ENCODE peak calls at places on chromosomes 7 and 10, in five cellular contexts. H is dorsolateral prefrontal cortex, I is left colon, V is NCI-H524, J is Calu3. L is an unnamed sample.

GRCh38 chr7:120052884-120053382 is 220.0 kb upstream of the KCND2 start:
- DNase-seq in J (peak), V (no peak), H (no peak), I (no peak), L (no peak)

GRCh38 chr7:18546576-18546975 is 51.0 kb downstream of the HDAC9 start:
- DNase-seq in H (no peak), I (no peak), V (no peak), J (no peak), L (no peak)

GRCh38 chr10:120131183-120131582 is 238.7 kb downstream of the SEC23IP start:
- DNase-seq in J (no peak), H (no peak), V (no peak), I (peak), L (peak)

GRCh38 chr10:634256-634655 is 55.2 kb downstream of the DIP2C start:
- DNase-seq in I (no peak), H (no peak), J (no peak), V (no peak), L (no peak)

GRCh38 chr10:13788701-13789447 is 202.1 kb downstream of the PRPF18 start:
- DNase-seq in J (no peak), H (peak), I (peak), V (no peak), L (no peak)

GRCh38 chr10:121524138-121524817 is 74.0 kb downstream of the FGFR2 start:
- DNase-seq in I (peak), V (no peak), H (no peak), J (no peak), L (no peak)

GRCh38 chr10:128086003-128086863 is 40.0 kb downstream of the MKI67 start:
- DNase-seq in V (peak), H (no peak), J (no peak), I (no peak), L (no peak)

GRCh38 chr7:93146465-93147127 is 1.6 kb downstream of the SAMD9L start:
- DNase-seq in V (no peak), H (no peak), J (no peak), I (no peak), L (no peak)

GRCh38 chr10:71693377-71693776 is 26.2 kb downstream of the C10orf105 start:
- DNase-seq in V (no peak), I (no peak), H (no peak), J (no peak), L (no peak)

GRCh38 chr7:43856996-43857395 is 12.3 kb downstream of the MRPS24 start:
- DNase-seq in V (no peak), I (no peak), H (no peak), J (no peak), L (no peak)

GRCh38 chr10:25666276-25666675 is 267.8 kb upstream of the MYO3A start:
- DNase-seq in J (no peak), H (no peak), V (no peak), I (no peak), L (no peak)

GRCh38 chr7:24908757-24909156 is 71.2 kb downstream of the OSBPL3 start:
- DNase-seq in I (no peak), H (no peak), V (no peak), J (no peak), L (no peak)

GRCh38 chr7:70693690-70694356 is 438.1 kb upstream of the GALNT17 start:
- DNase-seq in H (peak), J (no peak), I (peak), V (peak), L (peak)

GRCh38 chr7:156178214-156178613 is 366.0 kb upstream of the SHH start:
- DNase-seq in I (no peak), V (no peak), H (no peak), J (no peak), L (no peak)

GRCh38 chr7:158710651-158711102 is 6.1 kb upstream of the NCAPG2 start:
- DNase-seq in H (no peak), J (no peak), V (no peak), I (no peak), L (no peak)

GRCh38 chr10:127368937-127369336 is 172.5 kb upstream of the INSYN2A start:
- DNase-seq in H (peak), V (no peak), J (no peak), I (no peak), L (no peak)

GRCh38 chr7:50941525-50941924 is 158.8 kb upstream of the GRB10 start:
- DNase-seq in V (no peak), I (no peak), J (no peak), H (no peak), L (no peak)

GRCh38 chr10:1468777-1469176 is 268.5 kb downstream of the ADARB2 start:
- DNase-seq in I (no peak), V (no peak), J (no peak), H (no peak), L (no peak)

GRCh38 chr7:20541615-20542349 is 73.7 kb upstream of the ABCB5 start:
- DNase-seq in H (no peak), V (no peak), J (no peak), I (no peak), L (no peak)